ENCODE peak calls at places on chromosomes 16 and 17, in six cellular contexts. P, T, C, Z, W and B are unnamed samples.

GRCh38 chr17:61219460-61219859 is 180.2 kb upstream of the TBX2 start:
- DNase-seq in C (no peak), W (no peak), P (no peak), T (no peak), Z (no peak), B (no peak)

GRCh38 chr17:45257115-45257514 is 4.8 kb downstream of the SPATA32 start:
- DNase-seq in T (no peak), W (no peak), C (no peak), P (no peak), Z (no peak), B (no peak)

GRCh38 chr17:59221159-59221847 is 992 bp downstream of the GDPD1 start:
- DNase-seq in W (no peak), Z (no peak), T (no peak), P (no peak), C (no peak), B (no peak)

GRCh38 chr16:25100511-25100910 is 11.0 kb upstream of the LCMT1 start:
- DNase-seq in T (no peak), W (no peak), Z (no peak), P (no peak), C (no peak), B (no peak)

GRCh38 chr17:83103200-83103937 is 24.0 kb downstream of the METRNL start:
- DNase-seq in W (no peak), P (no peak), Z (peak), C (no peak), T (peak), B (no peak)

GRCh38 chr17:11608396-11608795 is 10.1 kb downstream of the DNAH9 start:
- DNase-seq in P (peak), T (no peak), W (no peak), C (no peak), Z (peak), B (peak)

GRCh38 chr17:18326039-18326438 is 10.9 kb downstream of the SMCR8 start:
- DNase-seq in C (no peak), P (no peak), Z (no peak), T (no peak), W (no peak), B (no peak)

GRCh38 chr17:61600621-61601020 is 9.6 kb upstream of the NACA2 start:
- DNase-seq in P (no peak), Z (no peak), W (no peak), T (no peak), C (no peak), B (no peak)

GRCh38 chr16:87824991-87825841 is 44.1 kb downstream of the SLC7A5 start:
- DNase-seq in P (peak), T (no peak), C (no peak), Z (no peak), W (no peak), B (no peak)

GRCh38 chr16:82523786-82524185 is 103.0 kb upstream of the CDH13 start:
- DNase-seq in Z (no peak), T (no peak), P (no peak), C (no peak), W (no peak), B (no peak)

GRCh38 chr17:10099051-10099571 is 99.3 kb downstream of the GAS7 start:
- DNase-seq in Z (no peak), P (no peak), T (no peak), C (no peak), W (no peak), B (no peak)

GRCh38 chr17:78337244-78338109 is 22.4 kb downstream of the SOCS3 start:
- DNase-seq in W (no peak), P (no peak), Z (no peak), T (no peak), C (peak), B (no peak)

GRCh38 chr17:19003966-19004600 is 481 bp downstream of the FAM83G start:
- DNase-seq in W (peak), T (no peak), C (no peak), Z (peak), P (peak), B (no peak)

GRCh38 chr17:49645654-49646053 is 32.2 kb downstream of the SPOP start:
- DNase-seq in W (no peak), C (no peak), P (no peak), Z (no peak), T (no peak), B (no peak)

GRCh38 chr17:56966277-56966676 is 5.4 kb upstream of the COIL start:
- DNase-seq in P (no peak), Z (no peak), T (no peak), W (no peak), C (no peak), B (no peak)

GRCh38 chr16:83231771-83232170 is 576.0 kb upstream of the HSBP1 start:
- DNase-seq in W (no peak), Z (no peak), C (no peak), T (no peak), P (no peak), B (no peak)

GRCh38 chr16:4926928-4927327 is 10.0 kb downstream of the PPL start:
- DNase-seq in W (no peak), P (no peak), C (no peak), T (no peak), Z (no peak), B (no peak)

GRCh38 chr17:46719889-46720288 is 98.6 kb downstream of the WNT3 start:
- DNase-seq in W (no peak), Z (no peak), T (no peak), C (no peak), P (no peak), B (no peak)

GRCh38 chr17:73870035-73870434 is 225.8 kb upstream of the SDK2 start:
- DNase-seq in T (no peak), Z (no peak), W (no peak), P (no peak), C (no peak), B (no peak)

GRCh38 chr17:68089881-68090280 is 54.3 kb downstream of the KPNA2 start:
- DNase-seq in C (no peak), Z (peak), W (no peak), P (peak), T (peak), B (peak)

GRCh38 chr16:6231351-6231750 is 1101.3 kb upstream of the RBFOX1 start:
- DNase-seq in W (no peak), T (no peak), Z (no peak), C (no peak), P (no peak), B (no peak)

GRCh38 chr17:36813957-36814356 is 123.3 kb upstream of the LHX1 start:
- DNase-seq in P (no peak), T (no peak), C (no peak), W (no peak), Z (no peak), B (no peak)

GRCh38 chr16:15435216-15435864 is 952 bp downstream of the BMERB1 start:
- DNase-seq in P (no peak), T (no peak), W (peak), Z (no peak), C (no peak), B (no peak)

GRCh38 chr17:29383687-29384086 is 6.5 kb upstream of the TAOK1 start:
- DNase-seq in Z (no peak), T (no peak), C (no peak), P (no peak), W (no peak), B (no peak)

GRCh38 chr17:40915199-40915661 is 22.2 kb downstream of the KRT23 start:
- DNase-seq in Z (no peak), T (peak), W (no peak), C (peak), P (peak), B (peak)

GRCh38 chr17:77420804-77421634 is 280.2 kb downstream of the SEC14L1 start:
- DNase-seq in T (no peak), W (peak), C (no peak), Z (peak), P (no peak), B (no peak)

GRCh38 chr17:27242951-27243350 is 51.0 kb upstream of the WSB1 start:
- DNase-seq in T (no peak), C (no peak), W (no peak), Z (no peak), P (no peak), B (no peak)

GRCh38 chr17:44105483-44105882 is 18.0 kb downstream of the HDAC5 start:
- DNase-seq in W (no peak), P (no peak), Z (no peak), T (no peak), C (no peak), B (no peak)

GRCh38 chr17:53822764-53823163 is at the start of gene KIF2B:
- DNase-seq in T (no peak), W (no peak), P (no peak), Z (no peak), C (no peak), B (no peak)

GRCh38 chr16:30051518-30051917 is 14.0 kb upstream of the ALDOA start:
- DNase-seq in T (no peak), W (no peak), P (no peak), Z (no peak), C (no peak), B (no peak)

GRCh38 chr16:12625068-12625467 is 178.6 kb downstream of the CPPED1 start:
- DNase-seq in P (no peak), C (no peak), Z (no peak), T (no peak), W (no peak), B (no peak)

GRCh38 chr17:78718575-78719209 is 63.4 kb downstream of the CYTH1 start:
- DNase-seq in C (no peak), Z (no peak), T (no peak), P (no peak), W (no peak), B (no peak)

GRCh38 chr17:60333628-60334031 is 58.3 kb downstream of the USP32 start:
- DNase-seq in T (no peak), P (no peak), W (no peak), Z (no peak), C (no peak), B (no peak)

GRCh38 chr17:29143894-29144293 is 36.3 kb downstream of the MYO18A start:
- DNase-seq in W (no peak), T (no peak), P (peak), Z (peak), C (no peak), B (peak)

GRCh38 chr17:47905221-47905733 is 9.2 kb downstream of the SP2 start:
- DNase-seq in C (no peak), W (no peak), T (no peak), Z (no peak), P (peak), B (peak)

DNA sequence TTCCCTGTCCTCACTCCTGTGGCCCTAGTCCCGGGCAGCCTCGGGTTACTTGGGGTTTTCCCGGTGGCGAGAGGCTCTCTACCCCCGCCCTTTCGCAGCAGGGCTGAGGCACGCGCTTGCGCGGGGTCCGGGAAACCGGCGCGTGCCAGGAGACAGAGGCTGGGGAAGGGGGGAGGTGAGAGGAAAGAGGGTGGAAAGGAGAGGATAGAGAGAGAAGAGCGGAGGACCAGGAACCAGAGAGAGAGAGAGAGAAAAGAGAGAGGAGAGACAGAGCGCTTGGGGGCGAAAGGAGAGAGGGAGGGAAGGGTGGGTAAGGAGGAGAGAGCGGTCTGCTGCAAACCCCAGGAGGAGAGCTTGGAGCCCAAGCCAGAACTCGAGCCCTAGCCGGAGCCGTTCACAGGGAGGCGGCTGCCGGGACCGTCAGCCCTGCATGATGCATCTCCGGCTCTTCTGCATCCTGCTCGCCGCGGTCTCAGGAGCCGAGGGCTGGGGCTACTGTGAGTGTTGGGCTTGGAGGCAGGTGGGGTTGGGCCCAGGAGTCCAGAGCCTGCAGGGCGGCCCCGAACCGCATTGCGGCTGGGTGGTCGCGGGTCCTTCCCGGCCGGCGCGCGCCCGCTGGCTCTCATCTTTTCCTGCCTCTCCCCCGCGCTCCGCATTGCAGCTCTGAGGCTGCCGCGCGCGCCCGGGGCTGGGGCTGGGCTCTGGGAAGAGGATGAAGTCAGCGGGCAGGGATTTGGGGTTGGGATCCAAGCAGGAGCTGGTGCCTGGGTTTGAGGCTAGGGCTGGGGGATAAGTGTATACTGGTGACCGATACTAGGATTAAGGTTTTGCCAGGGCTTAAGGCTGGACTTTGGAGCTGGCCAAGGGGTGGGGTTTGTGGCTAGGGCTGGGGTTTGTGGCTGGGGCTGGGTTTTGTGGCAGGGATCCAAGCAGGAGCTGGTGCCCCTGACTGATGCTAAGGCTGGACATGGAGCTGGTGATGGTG is at the start of gene CNTNAP1:
- DNase-seq in Z (no peak), W (peak), T (no peak), P (peak), C (no peak), B (peak)
- TF ChIP-seq JUND in Z (no peak), W (no peak), T (no peak), P (no peak), C (no peak), B (no peak)

DNA sequence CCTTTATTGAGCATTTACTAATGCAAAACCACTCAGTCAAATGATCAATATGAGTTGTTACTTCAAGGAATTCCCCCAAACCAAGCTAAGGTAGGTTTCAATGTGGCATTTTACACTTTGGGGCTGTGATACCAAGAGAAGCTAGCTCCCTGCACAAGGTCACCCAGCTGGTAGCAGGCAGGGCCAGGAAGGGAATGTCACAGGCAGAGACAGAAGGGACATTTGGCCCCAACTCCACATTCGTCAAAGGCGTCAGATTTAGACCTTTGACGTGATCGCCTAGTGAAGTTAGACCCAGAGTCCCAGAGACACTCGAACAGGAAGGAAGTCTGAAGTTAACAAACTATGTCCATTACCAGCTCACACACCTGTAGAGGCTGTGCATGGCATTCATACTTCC is 5.5 kb upstream of the SMG1 start:
- DNase-seq in P (peak), T (no peak), C (peak), W (no peak), Z (no peak), B (no peak)
- TF ChIP-seq JUND in P (no peak), T (no peak), C (no peak), W (no peak), Z (no peak), B (no peak)

GRCh38 chr16:85759631-85760419 is 8.9 kb upstream of the C16orf74 start:
- DNase-seq in W (peak), P (no peak), T (no peak), Z (peak), C (no peak), B (peak)
- TF ChIP-seq JUND in W (no peak), P (no peak), T (no peak), Z (no peak), C (no peak), B (no peak)

GRCh38 chr17:81386646-81387234 is 8.5 kb upstream of the BAHCC1 start:
- DNase-seq in W (no peak), P (peak), Z (peak), T (no peak), C (no peak), B (no peak)
- TF ChIP-seq JUND in W (no peak), P (no peak), Z (no peak), T (no peak), C (no peak), B (no peak)

GRCh38 chr16:85717393-85718152 is 28.8 kb upstream of the GINS2 start:
- DNase-seq in Z (peak), P (peak), C (no peak), T (peak), W (peak), B (peak)

GRCh38 chr16:85720319-85720637 is 30.6 kb downstream of the C16orf74 start:
- DNase-seq in C (no peak), T (no peak), Z (no peak), W (no peak), P (peak), B (peak)

GRCh38 chr16:85719605-85720318 is 31.0 kb upstream of the GINS2 start:
- DNase-seq in T (no peak), W (no peak), C (no peak), Z (no peak), P (no peak), B (no peak)

GRCh38 chr16:85718153-85718477 is 29.4 kb upstream of the GINS2 start:
- DNase-seq in P (no peak), Z (no peak), T (no peak), C (no peak), W (no peak), B (no peak)

DNA sequence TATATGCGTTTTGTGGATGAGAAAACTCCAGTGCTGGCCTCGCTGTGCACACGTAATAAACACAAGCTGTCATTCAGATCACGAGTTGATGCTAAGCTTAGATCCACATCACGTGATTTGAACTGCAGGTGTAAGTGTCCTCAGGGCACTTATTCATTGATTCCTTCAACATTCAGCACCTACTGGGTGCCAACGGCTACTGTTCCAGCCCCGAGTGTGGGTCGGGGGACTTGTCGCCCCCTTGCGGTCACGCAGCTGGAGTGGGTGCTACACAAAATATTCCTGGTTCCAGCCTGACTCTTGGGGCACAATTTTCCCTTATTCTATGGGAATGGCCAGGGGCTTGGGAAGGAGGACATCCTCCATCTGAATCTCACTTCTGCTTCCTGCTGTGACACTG is 29.9 kb upstream of the GINS2 start:
- DNase-seq in P (peak), Z (peak), W (peak), T (no peak), C (no peak), B (peak)
- TF ChIP-seq JUND in P (no peak), Z (no peak), W (no peak), T (no peak), C (no peak), B (no peak)

DNA sequence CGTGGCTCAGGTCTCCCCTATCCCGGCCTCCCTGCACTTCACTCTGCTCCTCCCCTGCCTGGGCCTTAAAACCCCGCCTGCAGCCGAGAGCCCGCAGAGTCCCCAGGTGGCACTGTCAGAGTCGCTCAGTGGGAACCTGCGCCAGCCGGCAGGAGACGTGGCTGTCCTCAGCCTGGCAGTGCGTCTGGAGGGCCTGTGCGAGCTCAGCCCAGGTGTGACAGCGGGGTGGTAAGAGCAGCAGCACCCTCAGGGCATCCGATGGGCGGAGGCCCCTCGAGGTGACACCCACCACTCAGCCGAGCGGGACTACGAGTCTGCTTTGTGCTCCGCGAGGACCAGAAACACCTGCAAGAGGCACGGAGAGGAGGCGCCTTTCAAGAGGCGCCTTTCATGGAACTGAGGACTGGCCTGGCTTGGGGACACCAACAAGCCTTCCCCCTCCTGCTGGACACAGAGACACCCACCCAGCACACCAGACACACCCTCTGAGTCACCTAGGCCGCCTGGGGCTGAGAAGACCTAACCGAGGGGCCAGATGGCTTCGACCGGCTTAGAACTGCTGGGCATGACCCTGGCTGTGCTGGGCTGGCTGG is at the start of gene CLDN9:
- DNase-seq in P (no peak), Z (peak), T (no peak), W (peak), C (no peak), B (no peak)
- TF ChIP-seq JUND in P (no peak), Z (no peak), T (no peak), W (no peak), C (no peak), B (no peak)

GRCh38 chr17:81350320-81350686 is 45.0 kb upstream of the BAHCC1 start:
- DNase-seq in P (no peak), Z (no peak), C (no peak), W (no peak), T (no peak), B (no peak)
- TF ChIP-seq JUND in P (no peak), Z (no peak), C (no peak), W (no peak), T (no peak), B (no peak)

GRCh38 chr16:58346831-58347371 is 45.4 kb upstream of the GINS3 start:
- DNase-seq in W (no peak), P (no peak), C (no peak), Z (no peak), T (no peak), B (no peak)

GRCh38 chr16:58348986-58349385 is 43.3 kb upstream of the GINS3 start:
- DNase-seq in T (no peak), C (no peak), Z (no peak), W (no peak), P (no peak), B (no peak)

GRCh38 chr16:58345574-58346354 is 46.5 kb upstream of the GINS3 start:
- DNase-seq in Z (no peak), C (no peak), W (no peak), T (no peak), P (no peak), B (no peak)
- TF ChIP-seq JUND in Z (no peak), C (no peak), W (no peak), T (no peak), P (no peak), B (no peak)

GRCh38 chr17:69284646-69285045 is 42.3 kb downstream of the ABCA5 start:
- DNase-seq in C (no peak), W (no peak), T (no peak), P (no peak), Z (no peak), B (no peak)

GRCh38 chr17:69287168-69287567 is 39.8 kb downstream of the ABCA5 start:
- DNase-seq in C (no peak), Z (no peak), W (no peak), P (no peak), T (peak), B (no peak)

GRCh38 chr17:69282002-69282401 is 44.9 kb downstream of the ABCA5 start:
- DNase-seq in C (no peak), P (no peak), T (no peak), W (no peak), Z (no peak), B (no peak)

DNA sequence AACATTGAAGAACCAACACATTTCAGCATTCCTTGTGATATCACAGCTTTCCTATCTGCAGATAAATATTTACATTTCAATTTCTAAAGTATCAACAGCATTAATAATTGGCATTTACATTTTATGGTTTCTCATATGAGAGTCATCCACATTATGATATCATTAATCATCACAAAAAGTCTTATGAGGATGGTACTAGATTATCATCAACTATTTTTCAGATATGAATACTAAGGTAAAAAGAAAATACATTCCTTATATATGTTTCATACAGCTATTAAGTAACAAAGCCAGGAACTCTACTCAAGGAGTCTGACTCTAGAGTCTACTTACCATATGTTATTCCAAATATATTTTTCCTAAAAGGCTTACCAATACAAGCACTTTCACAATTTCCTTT is 40.7 kb downstream of the ABCA5 start:
- DNase-seq in P (no peak), T (no peak), W (no peak), Z (no peak), C (no peak), B (no peak)
- TF ChIP-seq JUND in P (no peak), T (no peak), W (no peak), Z (no peak), C (no peak), B (no peak)